ENCODE peak calls at places on chromosome 11, in seven cellular contexts. L is psoas muscle; W is prostate gland; K is type B pancreatic cell; B is AG10803; Z is CD8-positive, alpha-beta T cell; O is right atrium auricular region. T is an unnamed sample.

GRCh38 chr11:15276616-15277015 is 161.9 kb downstream of the INSC start:
- DNase-seq in B (no peak), K (no peak), O (no peak), Z (no peak), L (no peak), W (no peak), T (no peak)

GRCh38 chr11:34653851-34654490 is 33.1 kb downstream of the EHF start:
- DNase-seq in W (peak), L (peak), B (peak), Z (no peak), K (no peak), O (no peak), T (no peak)

GRCh38 chr11:61787928-61788491 is 4.4 kb downstream of the TMEM258 start:
- DNase-seq in K (no peak), W (no peak), Z (no peak), L (no peak), O (no peak), B (peak), T (peak)

GRCh38 chr11:45355706-45356041 is 69.5 kb upstream of the SYT13 start:
- DNase-seq in B (no peak), O (no peak), W (no peak), K (no peak), L (no peak), Z (no peak), T (no peak)

GRCh38 chr11:8964324-8965320 is at the start of gene TMEM9B:
- DNase-seq in L (peak), K (peak), W (peak), O (peak), B (peak), Z (peak), T (peak)

GRCh38 chr11:92735039-92735438 is 234.4 kb upstream of the MTNR1B start:
- DNase-seq in K (no peak), Z (no peak), L (no peak), B (no peak), W (no peak), O (no peak), T (no peak)

GRCh38 chr11:70689764-70690163 is 291.4 kb downstream of the CTTN start:
- DNase-seq in O (no peak), L (no peak), K (no peak), B (no peak), Z (no peak), W (no peak), T (no peak)

GRCh38 chr11:114724916-114725524 is 46.7 kb downstream of the NXPE2 start:
- DNase-seq in K (no peak), L (no peak), O (no peak), W (no peak), Z (no peak), B (no peak), T (no peak)

GRCh38 chr11:11265320-11265719 is 87.7 kb downstream of the CSNK2A3 start:
- DNase-seq in B (no peak), K (no peak), L (no peak), Z (no peak), W (no peak), O (no peak), T (no peak)

GRCh38 chr11:122711831-122712378 is 56.4 kb downstream of the UBASH3B start:
- DNase-seq in L (no peak), B (peak), K (no peak), Z (no peak), O (no peak), W (no peak), T (no peak)

GRCh38 chr11:133895551-133895950 is 50.2 kb upstream of the SPATA19 start:
- DNase-seq in K (no peak), L (no peak), W (no peak), O (peak), Z (no peak), B (no peak), T (no peak)

GRCh38 chr11:134477486-134477885 is 65.4 kb upstream of the B3GAT1 start:
- DNase-seq in O (no peak), L (no peak), Z (no peak), W (no peak), K (no peak), B (no peak), T (no peak)

GRCh38 chr11:112289588-112290461 is 29.2 kb upstream of the PLET1 start:
- DNase-seq in O (peak), B (peak), W (peak), Z (peak), K (peak), L (peak), T (peak)

GRCh38 chr11:119903821-119904220 is 174.8 kb upstream of the NECTIN1 start:
- DNase-seq in B (no peak), W (no peak), L (no peak), O (no peak), Z (no peak), K (no peak), T (no peak)

GRCh38 chr11:119904636-119905035 is 175.6 kb upstream of the NECTIN1 start:
- DNase-seq in O (no peak), Z (no peak), W (no peak), B (no peak), K (no peak), L (no peak), T (no peak)

GRCh38 chr11:119903389-119903788 is 174.4 kb upstream of the NECTIN1 start:
- DNase-seq in W (no peak), O (no peak), B (no peak), L (no peak), Z (no peak), K (no peak), T (no peak)

GRCh38 chr11:119902656-119903181 is 173.7 kb upstream of the NECTIN1 start:
- DNase-seq in L (no peak), O (no peak), B (no peak), Z (no peak), W (no peak), K (no peak), T (no peak)

DNA sequence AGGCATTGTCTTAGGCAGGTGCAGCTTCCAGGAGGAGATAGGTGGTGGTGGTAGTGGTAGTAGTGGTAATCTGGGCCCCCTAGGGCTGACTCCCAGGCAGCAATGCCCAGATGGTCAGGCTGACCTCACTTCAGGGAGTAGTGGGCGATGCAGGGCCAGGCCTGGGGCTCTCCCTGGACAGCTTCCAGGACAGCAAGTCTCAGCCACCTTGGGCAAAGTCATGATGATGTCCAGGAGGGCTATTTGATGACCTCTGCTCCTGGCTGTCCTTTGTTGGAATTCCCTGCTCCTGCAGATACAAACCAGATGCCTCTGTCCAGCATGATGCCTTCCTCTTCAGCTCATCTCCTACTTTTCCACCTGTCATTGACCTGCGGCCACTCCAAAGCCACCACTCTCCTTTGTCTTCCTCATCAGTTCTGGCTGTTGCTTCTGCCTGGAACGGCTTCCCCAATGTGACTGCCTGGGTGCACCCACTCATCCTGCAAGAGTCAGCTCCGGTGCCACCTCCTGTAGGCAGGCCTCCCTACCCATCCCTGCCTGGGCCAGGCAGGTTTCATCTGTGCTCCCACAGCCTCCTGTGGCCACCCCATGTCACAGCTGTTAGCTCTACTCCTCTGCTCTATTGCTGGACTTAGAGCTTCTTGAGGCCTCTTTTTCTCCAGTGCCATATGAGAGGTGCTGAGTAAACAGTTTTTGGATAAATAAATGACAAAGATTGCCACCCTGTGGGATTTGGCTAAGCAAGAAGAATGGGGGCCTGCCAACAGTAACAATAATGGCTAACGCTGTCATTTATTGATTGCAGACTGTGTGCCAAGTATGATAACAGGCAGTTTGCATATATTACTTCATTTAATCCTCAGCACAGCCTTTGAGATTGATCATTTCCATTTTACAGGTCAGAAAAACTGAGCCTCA is 172.9 kb upstream of the NECTIN1 start:
- DNase-seq in K (no peak), Z (no peak), B (no peak), L (no peak), W (no peak), O (no peak), T (no peak)
- TF ChIP-seq CTCF in K (no peak), Z (no peak), B (no peak), L (no peak), W (no peak), O (no peak), T (no peak)

GRCh38 chr11:108648528-108648885 is 16.4 kb upstream of the DDX10 start:
- DNase-seq in O (no peak), K (no peak), L (no peak), Z (no peak), W (no peak), B (no peak), T (no peak)
- TF ChIP-seq CTCF in O (no peak), K (peak), L (no peak), Z (no peak), W (no peak), B (no peak), T (no peak)

GRCh38 chr11:27234043-27234668 is 128.9 kb downstream of the CCDC34 start:
- DNase-seq in L (peak), B (peak), Z (no peak), K (no peak), W (no peak), O (peak), T (no peak)
- TF ChIP-seq CTCF in L (peak), B (peak), Z (no peak), K (no peak), W (no peak), O (no peak), T (no peak)

GRCh38 chr11:64874841-64875240 is 3.6 kb downstream of the EHD1 start:
- DNase-seq in B (no peak), L (no peak), Z (no peak), W (no peak), O (no peak), K (no peak), T (no peak)

GRCh38 chr11:64874308-64874707 is 4.1 kb downstream of the EHD1 start:
- DNase-seq in W (no peak), L (no peak), K (no peak), O (no peak), Z (peak), B (no peak), T (no peak)

GRCh38 chr11:64876226-64876750 is 2.1 kb downstream of the EHD1 start:
- DNase-seq in Z (no peak), B (no peak), W (no peak), L (peak), O (no peak), K (no peak), T (no peak)

GRCh38 chr11:64876835-64877341 is 1.5 kb downstream of the EHD1 start:
- DNase-seq in W (peak), B (peak), K (no peak), Z (no peak), O (no peak), L (peak), T (no peak)

GRCh38 chr11:64875369-64876225 is 2.8 kb downstream of the EHD1 start:
- DNase-seq in K (no peak), O (no peak), L (peak), Z (no peak), B (no peak), W (no peak), T (no peak)
- TF ChIP-seq CTCF in K (no peak), O (no peak), L (no peak), Z (no peak), B (peak), W (no peak), T (no peak)

DNA sequence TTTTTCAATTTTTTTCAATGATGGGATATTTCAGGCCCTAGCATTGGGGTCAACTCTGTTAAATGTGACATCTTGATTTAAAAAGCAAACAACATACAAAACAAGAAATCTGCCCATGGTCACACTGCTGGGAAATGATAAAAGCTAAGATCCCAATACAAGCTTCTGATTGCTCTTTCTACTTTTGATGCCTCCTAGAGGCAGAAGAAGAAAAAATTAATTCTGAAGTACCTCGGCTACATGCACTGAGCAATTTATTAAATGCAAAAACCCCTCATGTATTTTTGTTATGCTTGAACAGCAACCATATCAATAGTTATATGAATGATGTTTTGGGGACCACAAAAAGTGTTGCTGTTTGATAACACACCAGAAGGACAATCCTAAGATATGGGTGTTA is 342.1 kb upstream of the NARS2 start:
- DNase-seq in B (no peak), O (no peak), W (no peak), Z (no peak), L (no peak), K (no peak), T (no peak)
- TF ChIP-seq CTCF in B (peak), O (no peak), W (no peak), Z (no peak), L (no peak), K (peak), T (peak)

DNA sequence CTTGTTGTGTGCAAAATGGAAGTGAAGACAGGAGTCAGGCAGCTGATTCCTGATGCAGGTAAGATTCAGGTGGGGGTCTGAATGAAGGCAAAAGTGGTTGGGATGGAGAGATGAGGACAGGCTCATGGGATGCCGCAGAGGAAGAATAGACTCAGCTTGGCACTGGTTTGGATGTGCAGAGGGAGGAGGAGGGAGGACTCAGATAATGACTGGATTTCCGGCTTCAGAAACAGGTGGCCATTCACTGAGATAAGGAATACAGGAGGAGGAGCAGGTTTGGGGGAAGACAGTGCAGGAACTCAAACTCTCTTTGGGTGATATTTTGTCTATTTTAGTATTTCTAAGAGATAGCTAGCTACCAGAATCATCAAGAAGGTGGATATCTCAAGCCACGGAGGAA is 19.2 kb downstream of the RASSF10 start:
- DNase-seq in O (no peak), W (no peak), L (no peak), Z (no peak), B (no peak), K (no peak), T (no peak)
- TF ChIP-seq CTCF in O (no peak), W (no peak), L (no peak), Z (no peak), B (no peak), K (no peak), T (no peak)

GRCh38 chr11:2139118-2139490 is at the start of gene IGF2:
- DNase-seq in K (no peak), O (no peak), W (no peak), L (peak), Z (no peak), B (no peak), T (no peak)
- TF ChIP-seq CTCF in K (peak), O (peak), W (no peak), L (no peak), Z (no peak), B (no peak), T (no peak)

GRCh38 chr11:29844701-29845379 is 172.0 kb downstream of the KCNA4 start:
- DNase-seq in L (no peak), W (no peak), B (no peak), K (no peak), O (no peak), Z (no peak), T (no peak)
- TF ChIP-seq CTCF in L (no peak), W (no peak), B (no peak), K (peak), O (peak), Z (no peak), T (peak)

DNA sequence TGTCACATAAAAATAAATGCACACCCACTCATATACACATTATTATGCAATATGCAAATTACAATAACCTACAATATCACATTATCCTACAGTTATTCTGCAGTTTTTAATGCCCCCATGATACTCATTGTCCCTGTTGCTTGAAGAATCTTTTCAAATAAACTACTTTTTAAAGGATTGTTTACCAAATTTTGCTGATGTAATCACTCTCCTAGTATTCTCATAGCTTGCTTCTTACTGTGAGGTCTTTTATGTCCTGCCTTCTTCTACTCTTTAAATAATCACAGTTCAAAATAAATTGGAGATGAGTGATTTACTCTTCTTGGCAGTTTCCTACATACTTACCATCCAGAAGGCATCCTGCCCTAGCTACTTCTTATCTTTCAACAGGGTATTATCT is 243.8 kb downstream of the CASP12 start:
- DNase-seq in W (no peak), K (no peak), B (no peak), Z (no peak), L (no peak), O (no peak), T (no peak)
- TF ChIP-seq CTCF in W (no peak), K (no peak), B (no peak), Z (no peak), L (no peak), O (no peak), T (no peak)

T was measured in D721Med.